ENCODE peak calls at places on chromosomes 12 and 14, in eight cellular contexts. One of them, this sample, is unnamed.

GRCh38 chr12:49342066-49342913 is 4.4 kb upstream of the DNAJC22 start:
- DNase-seq in HCT116: peak
- DNase-seq in sigmoid colon: peak
- DNase-seq in prostate gland: peak
- DNase-seq in suprapubic skin: peak
- DNase-seq in spleen: peak
- DNase-seq in GM12878: no peak
- DNase-seq in GM12892: peak
- DNase-seq in this sample: no peak

GRCh38 chr14:22282429-22282828 is 306.6 kb downstream of the DAD1 start:
- DNase-seq in prostate gland: no peak
- DNase-seq in suprapubic skin: no peak
- DNase-seq in GM12878: no peak
- DNase-seq in GM12892: no peak
- DNase-seq in sigmoid colon: no peak
- DNase-seq in HCT116: no peak
- DNase-seq in spleen: no peak
- DNase-seq in this sample: no peak

GRCh38 chr12:64010069-64010686 is 165.7 kb downstream of the SRGAP1 start:
- DNase-seq in sigmoid colon: no peak
- DNase-seq in HCT116: no peak
- DNase-seq in suprapubic skin: no peak
- DNase-seq in prostate gland: no peak
- DNase-seq in GM12892: no peak
- DNase-seq in GM12878: no peak
- DNase-seq in spleen: no peak
- DNase-seq in this sample: no peak

GRCh38 chr12:7832059-7832696 is 40.5 kb downstream of the SLC2A14 start:
- DNase-seq in HCT116: peak
- DNase-seq in spleen: no peak
- DNase-seq in sigmoid colon: no peak
- DNase-seq in GM12892: peak
- DNase-seq in prostate gland: no peak
- DNase-seq in GM12878: no peak
- DNase-seq in suprapubic skin: no peak
- DNase-seq in this sample: no peak

GRCh38 chr12:91172051-91172450 is 10.6 kb downstream of the DCN start:
- DNase-seq in suprapubic skin: no peak
- DNase-seq in spleen: no peak
- DNase-seq in GM12878: no peak
- DNase-seq in HCT116: no peak
- DNase-seq in prostate gland: no peak
- DNase-seq in sigmoid colon: no peak
- DNase-seq in GM12892: no peak
- DNase-seq in this sample: no peak

GRCh38 chr12:132886529-132887477 is 602 bp downstream of the CHFR start:
- DNase-seq in prostate gland: no peak
- DNase-seq in spleen: no peak
- DNase-seq in GM12892: peak
- DNase-seq in HCT116: no peak
- DNase-seq in sigmoid colon: peak
- DNase-seq in GM12878: no peak
- DNase-seq in suprapubic skin: peak
- DNase-seq in this sample: no peak

GRCh38 chr12:52813203-52813819 is 605 bp downstream of the KRT4 start:
- DNase-seq in sigmoid colon: no peak
- DNase-seq in GM12892: no peak
- DNase-seq in GM12878: no peak
- DNase-seq in prostate gland: no peak
- DNase-seq in spleen: peak
- DNase-seq in suprapubic skin: no peak
- DNase-seq in HCT116: no peak
- DNase-seq in this sample: no peak

GRCh38 chr12:65306603-65307501 is 28.4 kb downstream of the MSRB3 start:
- DNase-seq in spleen: peak
- DNase-seq in HCT116: peak
- DNase-seq in GM12878: no peak
- DNase-seq in suprapubic skin: no peak
- DNase-seq in sigmoid colon: peak
- DNase-seq in prostate gland: no peak
- DNase-seq in GM12892: no peak
- DNase-seq in this sample: no peak

GRCh38 chr12:107277850-107278249 is 184.5 kb upstream of the CRY1 start:
- DNase-seq in prostate gland: no peak
- DNase-seq in sigmoid colon: no peak
- DNase-seq in HCT116: no peak
- DNase-seq in spleen: no peak
- DNase-seq in GM12878: no peak
- DNase-seq in GM12892: no peak
- DNase-seq in suprapubic skin: no peak
- DNase-seq in this sample: no peak

GRCh38 chr12:8779862-8780261 is 42.6 kb upstream of the A2ML1 start:
- DNase-seq in suprapubic skin: no peak
- DNase-seq in sigmoid colon: no peak
- DNase-seq in GM12892: no peak
- DNase-seq in HCT116: no peak
- DNase-seq in spleen: no peak
- DNase-seq in GM12878: no peak
- DNase-seq in prostate gland: no peak
- DNase-seq in this sample: no peak

GRCh38 chr14:72679591-72680151 is 214.2 kb downstream of the DPF3 start:
- DNase-seq in GM12878: no peak
- DNase-seq in suprapubic skin: no peak
- DNase-seq in spleen: no peak
- DNase-seq in prostate gland: no peak
- DNase-seq in sigmoid colon: no peak
- DNase-seq in HCT116: no peak
- DNase-seq in GM12892: no peak
- DNase-seq in this sample: no peak

GRCh38 chr12:109421355-109422087 is 55.6 kb downstream of the KCTD10 start:
- DNase-seq in suprapubic skin: no peak
- DNase-seq in GM12878: no peak
- DNase-seq in prostate gland: no peak
- DNase-seq in GM12892: no peak
- DNase-seq in HCT116: no peak
- DNase-seq in spleen: peak
- DNase-seq in sigmoid colon: no peak
- DNase-seq in this sample: no peak

GRCh38 chr12:46267618-46268348 is 1.1 kb downstream of the SLC38A1 start:
- DNase-seq in spleen: peak
- DNase-seq in sigmoid colon: no peak
- DNase-seq in HCT116: no peak
- DNase-seq in prostate gland: peak
- DNase-seq in GM12878: no peak
- DNase-seq in GM12892: peak
- DNase-seq in suprapubic skin: no peak
- DNase-seq in this sample: no peak

GRCh38 chr12:14244876-14245669 is 120.4 kb upstream of the ATF7IP start:
- DNase-seq in suprapubic skin: no peak
- DNase-seq in HCT116: no peak
- DNase-seq in spleen: no peak
- DNase-seq in GM12878: no peak
- DNase-seq in sigmoid colon: no peak
- DNase-seq in GM12892: no peak
- DNase-seq in prostate gland: no peak
- DNase-seq in this sample: no peak

GRCh38 chr14:88929656-88930436 is 105.4 kb downstream of the TTC8 start:
- DNase-seq in prostate gland: no peak
- DNase-seq in spleen: no peak
- DNase-seq in GM12892: no peak
- DNase-seq in GM12878: no peak
- DNase-seq in sigmoid colon: no peak
- DNase-seq in suprapubic skin: no peak
- DNase-seq in HCT116: no peak
- DNase-seq in this sample: no peak

GRCh38 chr12:24861751-24862575 is 86.9 kb downstream of the BCAT1 start:
- DNase-seq in suprapubic skin: no peak
- DNase-seq in GM12892: no peak
- DNase-seq in spleen: no peak
- DNase-seq in prostate gland: no peak
- DNase-seq in GM12878: no peak
- DNase-seq in HCT116: no peak
- DNase-seq in sigmoid colon: no peak
- DNase-seq in this sample: no peak

GRCh38 chr12:44542716-44543115 is 333.4 kb downstream of the NELL2 start:
- DNase-seq in spleen: no peak
- DNase-seq in GM12892: no peak
- DNase-seq in GM12878: no peak
- DNase-seq in sigmoid colon: no peak
- DNase-seq in HCT116: no peak
- DNase-seq in suprapubic skin: no peak
- DNase-seq in prostate gland: no peak
- DNase-seq in this sample: no peak

GRCh38 chr12:27610380-27610779 is 85.9 kb upstream of the REP15 start:
- DNase-seq in spleen: no peak
- DNase-seq in prostate gland: peak
- DNase-seq in GM12892: no peak
- DNase-seq in HCT116: peak
- DNase-seq in GM12878: no peak
- DNase-seq in suprapubic skin: no peak
- DNase-seq in sigmoid colon: no peak
- DNase-seq in this sample: no peak

GRCh38 chr12:27618836-27619235 is 77.4 kb upstream of the REP15 start:
- DNase-seq in HCT116: no peak
- DNase-seq in sigmoid colon: no peak
- DNase-seq in GM12892: no peak
- DNase-seq in GM12878: no peak
- DNase-seq in suprapubic skin: no peak
- DNase-seq in spleen: no peak
- DNase-seq in prostate gland: no peak
- DNase-seq in this sample: no peak

GRCh38 chr14:21940887-21941855 is 267.6 kb upstream of the OR4E1 start:
- DNase-seq in suprapubic skin: no peak
- DNase-seq in GM12892: no peak
- DNase-seq in spleen: no peak
- DNase-seq in prostate gland: no peak
- DNase-seq in GM12878: no peak
- DNase-seq in HCT116: peak
- DNase-seq in sigmoid colon: no peak
- DNase-seq in this sample: no peak

GRCh38 chr12:92360543-92360942 is 214.9 kb upstream of the BTG1 start:
- DNase-seq in sigmoid colon: no peak
- DNase-seq in GM12892: no peak
- DNase-seq in suprapubic skin: no peak
- DNase-seq in prostate gland: no peak
- DNase-seq in HCT116: no peak
- DNase-seq in GM12878: no peak
- DNase-seq in spleen: no peak
- DNase-seq in this sample: no peak
- TF ChIP-seq POLR2AphosphoS5 in sigmoid colon: no peak
- TF ChIP-seq POLR2AphosphoS5 in GM12892: no peak
- TF ChIP-seq POLR2AphosphoS5 in suprapubic skin: no peak
- TF ChIP-seq POLR2AphosphoS5 in prostate gland: no peak
- TF ChIP-seq POLR2AphosphoS5 in HCT116: no peak
- TF ChIP-seq POLR2AphosphoS5 in GM12878: no peak
- TF ChIP-seq POLR2AphosphoS5 in spleen: no peak
- TF ChIP-seq POLR2AphosphoS5 in this sample: no peak

GRCh38 chr12:130097798-130098255 is 64.4 kb upstream of the FZD10 start:
- DNase-seq in suprapubic skin: no peak
- DNase-seq in prostate gland: peak
- DNase-seq in spleen: no peak
- DNase-seq in sigmoid colon: no peak
- DNase-seq in HCT116: no peak
- DNase-seq in GM12892: no peak
- DNase-seq in GM12878: no peak
- DNase-seq in this sample: peak
- TF ChIP-seq POLR2AphosphoS5 in suprapubic skin: no peak
- TF ChIP-seq POLR2AphosphoS5 in prostate gland: peak
- TF ChIP-seq POLR2AphosphoS5 in spleen: no peak
- TF ChIP-seq POLR2AphosphoS5 in sigmoid colon: no peak
- TF ChIP-seq POLR2AphosphoS5 in HCT116: no peak
- TF ChIP-seq POLR2AphosphoS5 in GM12892: no peak
- TF ChIP-seq POLR2AphosphoS5 in GM12878: no peak
- TF ChIP-seq POLR2AphosphoS5 in this sample: peak

GRCh38 chr12:112013601-112014402 is 576 bp downstream of the ERP29 start:
- DNase-seq in GM12892: no peak
- DNase-seq in GM12878: peak
- DNase-seq in spleen: peak
- DNase-seq in HCT116: peak
- DNase-seq in suprapubic skin: peak
- DNase-seq in prostate gland: peak
- DNase-seq in sigmoid colon: peak
- DNase-seq in this sample: peak

GRCh38 chr12:112011685-112012084 is 1.3 kb downstream of the TMEM116 start:
- DNase-seq in sigmoid colon: no peak
- DNase-seq in GM12878: no peak
- DNase-seq in GM12892: no peak
- DNase-seq in spleen: no peak
- DNase-seq in prostate gland: no peak
- DNase-seq in suprapubic skin: no peak
- DNase-seq in HCT116: no peak
- DNase-seq in this sample: no peak

GRCh38 chr12:112015938-112016337 is 2.7 kb downstream of the ERP29 start:
- DNase-seq in prostate gland: no peak
- DNase-seq in GM12892: no peak
- DNase-seq in spleen: no peak
- DNase-seq in sigmoid colon: no peak
- DNase-seq in HCT116: no peak
- DNase-seq in GM12878: no peak
- DNase-seq in suprapubic skin: no peak
- DNase-seq in this sample: no peak

GRCh38 chr12:112010415-112011344 is 2.3 kb downstream of the TMEM116 start:
- DNase-seq in GM12878: no peak
- DNase-seq in sigmoid colon: no peak
- DNase-seq in HCT116: no peak
- DNase-seq in spleen: peak
- DNase-seq in GM12892: no peak
- DNase-seq in suprapubic skin: no peak
- DNase-seq in prostate gland: no peak
- DNase-seq in this sample: no peak

GRCh38 chr12:112012775-112013600 is at the start of the genes ERP29 and TMEM116:
- DNase-seq in spleen: peak
- DNase-seq in prostate gland: peak
- DNase-seq in GM12892: peak
- DNase-seq in suprapubic skin: peak
- DNase-seq in HCT116: peak
- DNase-seq in sigmoid colon: peak
- DNase-seq in GM12878: peak
- DNase-seq in this sample: peak
- TF ChIP-seq POLR2AphosphoS5 in spleen: peak
- TF ChIP-seq POLR2AphosphoS5 in prostate gland: peak
- TF ChIP-seq POLR2AphosphoS5 in GM12892: peak
- TF ChIP-seq POLR2AphosphoS5 in suprapubic skin: peak
- TF ChIP-seq POLR2AphosphoS5 in HCT116: peak
- TF ChIP-seq POLR2AphosphoS5 in sigmoid colon: peak
- TF ChIP-seq POLR2AphosphoS5 in GM12878: peak
- TF ChIP-seq POLR2AphosphoS5 in this sample: peak

DNA sequence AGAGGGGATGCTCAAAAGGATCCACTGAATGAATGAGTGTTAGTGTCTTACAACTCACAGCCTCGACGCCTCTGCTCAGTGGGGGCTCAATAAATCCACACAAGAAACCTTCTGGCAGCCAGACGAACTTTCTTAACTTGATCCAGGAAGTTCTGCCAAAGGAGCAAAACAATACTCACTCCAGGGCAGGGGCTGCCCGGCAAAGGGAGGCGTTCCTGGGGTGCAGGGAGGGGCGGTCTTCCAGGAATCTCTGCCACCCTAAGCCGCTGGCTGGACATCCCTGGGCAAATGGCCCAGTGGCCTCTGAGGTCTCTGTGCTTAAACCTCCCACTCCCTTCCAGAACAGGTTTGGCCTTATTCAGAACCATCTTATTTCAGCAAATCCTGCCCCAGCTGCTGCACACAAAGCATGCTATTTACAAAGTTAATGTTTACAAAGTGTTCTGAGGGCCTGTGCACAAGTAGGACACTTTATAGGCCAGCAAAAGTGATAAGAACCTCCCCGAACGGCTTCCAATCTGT is 33.0 kb downstream of the MAP1LC3B2 start:
- DNase-seq in suprapubic skin: peak
- DNase-seq in GM12892: no peak
- DNase-seq in HCT116: no peak
- DNase-seq in GM12878: no peak
- DNase-seq in prostate gland: peak
- DNase-seq in spleen: peak
- DNase-seq in sigmoid colon: no peak
- DNase-seq in this sample: peak
- TF ChIP-seq POLR2AphosphoS5 in suprapubic skin: no peak
- TF ChIP-seq POLR2AphosphoS5 in GM12892: no peak
- TF ChIP-seq POLR2AphosphoS5 in HCT116: no peak
- TF ChIP-seq POLR2AphosphoS5 in GM12878: no peak
- TF ChIP-seq POLR2AphosphoS5 in prostate gland: peak
- TF ChIP-seq POLR2AphosphoS5 in spleen: peak
- TF ChIP-seq POLR2AphosphoS5 in sigmoid colon: peak
- TF ChIP-seq POLR2AphosphoS5 in this sample: peak

This sample was measured in breast epithelium.